ENCODE peak calls at places on chromosome 12, in nine cellular contexts. R is mammary epithelial cell, F is BJ, B is psoas muscle, P is heart right ventricle, T is GM23338, A is mucosa of descending colon, E is left ventricle myocardium inferior, M is spleen. I is an unnamed sample. For H3K36me3, the result is how much of the 10 kb centered on the place peaks cover.

GRCh38 chr12:99381992-99382391 is 265.6 kb upstream of the GARIN6 start:
- DNase-seq in R (peak), F (no peak), B (no peak), P (no peak), T (no peak), A (no peak), E (no peak), M (no peak), I (no peak)

GRCh38 chr12:14307004-14307403 is 58.5 kb upstream of the ATF7IP start:
- DNase-seq in R (no peak), F (no peak), B (no peak), P (no peak), T (no peak), A (no peak), E (no peak), M (no peak), I (no peak)

GRCh38 chr12:84756961-84757360 is 155.6 kb downstream of the SLC6A15 start:
- DNase-seq in R (peak), F (peak), B (no peak), P (no peak), T (no peak), A (no peak), E (no peak), M (no peak), I (no peak)

GRCh38 chr12:120339256-120339655 is 11.7 kb upstream of the PLA2G1B start:
- DNase-seq in R (no peak), F (no peak), B (no peak), P (no peak), T (no peak), A (no peak), E (no peak), M (no peak), I (no peak)

GRCh38 chr12:50637870-50638481 is 125.9 kb upstream of the ATF1 start:
- DNase-seq in R (peak), F (no peak), B (no peak), P (no peak), T (peak), A (no peak), E (no peak), M (no peak), I (peak)

GRCh38 chr12:7130791-7131501 is 775 bp downstream of the CLSTN3 start:
- DNase-seq in R (no peak), F (no peak), B (peak), P (no peak), T (peak), A (peak), E (peak), M (peak), I (peak)

GRCh38 chr12:53756300-53757094 is 4.7 kb upstream of the CISTR start:
- DNase-seq in R (no peak), F (no peak), B (no peak), P (no peak), T (peak), A (no peak), E (no peak), M (no peak), I (no peak)

GRCh38 chr12:125129592-125130255 is 64.5 kb downstream of the AACS start:
- DNase-seq in R (no peak), F (no peak), B (no peak), P (peak), T (no peak), A (no peak), E (no peak), M (no peak), I (no peak)

GRCh38 chr12:82627799-82628198 is 58.9 kb upstream of the TMTC2 start:
- DNase-seq in R (peak), F (no peak), B (no peak), P (no peak), T (peak), A (no peak), E (no peak), M (no peak), I (peak)

GRCh38 chr12:133129368-133130037 is 571 bp downstream of the ZNF891 start:
- DNase-seq in R (no peak), F (no peak), B (no peak), P (no peak), T (peak), A (peak), E (no peak), M (peak), I (no peak)

GRCh38 chr12:79347852-79348251 is 342.9 kb downstream of the PAWR start:
- DNase-seq in R (no peak), F (no peak), B (no peak), P (no peak), T (no peak), A (no peak), E (no peak), M (no peak), I (no peak)

GRCh38 chr12:118964988-118965387 is 16.4 kb upstream of the SRRM4 start:
- DNase-seq in R (no peak), F (no peak), B (no peak), P (no peak), T (no peak), A (no peak), E (no peak), M (no peak), I (no peak)

GRCh38 chr12:113403435-113404415 is at the start of gene SDS:
- DNase-seq in R (no peak), F (no peak), B (no peak), P (peak), T (no peak), A (peak), E (peak), M (no peak), I (peak)

GRCh38 chr12:127811988-127812387 is 455.0 kb upstream of the TMEM132C start:
- DNase-seq in R (no peak), F (peak), B (no peak), P (peak), T (peak), A (no peak), E (peak), M (no peak), I (peak)

GRCh38 chr12:122137681-122138080 is 36.3 kb downstream of the IL31 start:
- DNase-seq in R (peak), F (no peak), B (no peak), P (no peak), T (peak), A (peak), E (no peak), M (no peak), I (peak)

GRCh38 chr12:110002691-110003515 is 3.7 kb downstream of the ANKRD13A start:
- DNase-seq in R (peak), F (no peak), B (no peak), P (no peak), T (no peak), A (no peak), E (no peak), M (no peak), I (no peak)

GRCh38 chr12:113422030-113422900 is at the start of gene SDSL:
- DNase-seq in R (peak), F (peak), B (peak), P (peak), T (peak), A (peak), E (peak), M (peak), I (peak)

GRCh38 chr12:25436206-25436912 is 116.7 kb downstream of the LMNTD1 start:
- DNase-seq in R (peak), F (no peak), B (no peak), P (peak), T (peak), A (no peak), E (no peak), M (no peak), I (peak)

GRCh38 chr12:11650697-11651281 is 1.3 kb downstream of the ETV6 start:
- DNase-seq in R (peak), F (no peak), B (no peak), P (no peak), T (no peak), A (no peak), E (no peak), M (no peak), I (no peak)

GRCh38 chr12:89671469-89671868 is 37.2 kb downstream of the ATP2B1 start:
- DNase-seq in R (peak), F (peak), B (no peak), P (no peak), T (peak), A (no peak), E (no peak), M (no peak), I (no peak)

GRCh38 chr12:109126781-109127180 is 10.4 kb downstream of the ACACB start:
- DNase-seq in R (no peak), F (no peak), B (no peak), P (no peak), T (no peak), A (no peak), E (no peak), M (no peak), I (no peak)

GRCh38 chr12:105601158-105601557 is 270.7 kb downstream of the C12orf75 start:
- DNase-seq in R (no peak), F (peak), B (no peak), P (no peak), T (no peak), A (no peak), E (no peak), M (no peak), I (no peak)

GRCh38 chr12:69097619-69098368 is 141.6 kb upstream of the CPSF6 start:
- DNase-seq in R (peak), F (no peak), B (no peak), P (no peak), T (no peak), A (no peak), E (no peak), M (no peak), I (no peak)

GRCh38 chr12:42447371-42447786 is 121.4 kb downstream of the PPHLN1 start:
- DNase-seq in R (no peak), F (no peak), B (no peak), P (no peak), T (no peak), A (no peak), E (no peak), M (no peak), I (no peak)

GRCh38 chr12:94202245-94203180 is 54.1 kb downstream of the PLXNC1 start:
- DNase-seq in R (peak), F (no peak), B (no peak), P (no peak), T (no peak), A (no peak), E (no peak), M (no peak), I (no peak)

GRCh38 chr12:132525833-132526455 is 36.0 kb downstream of the FBRSL1 start:
- DNase-seq in R (no peak), F (no peak), B (no peak), P (no peak), T (peak), A (no peak), E (no peak), M (no peak), I (peak)

GRCh38 chr12:2138871-2139308 is 86.1 kb downstream of the CACNA1C start:
- DNase-seq in R (no peak), F (no peak), B (no peak), P (no peak), T (no peak), A (peak), E (no peak), M (no peak), I (no peak)

GRCh38 chr12:84455598-84455997 is 457.0 kb downstream of the SLC6A15 start:
- DNase-seq in R (no peak), F (peak), B (no peak), P (no peak), T (no peak), A (no peak), E (no peak), M (no peak), I (no peak)

GRCh38 chr12:24560192-24560591 is 388.7 kb downstream of the BCAT1 start:
- DNase-seq in R (no peak), F (no peak), B (no peak), P (no peak), T (no peak), A (no peak), E (no peak), M (no peak), I (no peak)

GRCh38 chr12:48775991-48776649 is 12.8 kb downstream of the ADCY6 start:
- DNase-seq in R (no peak), F (no peak), B (no peak), P (no peak), T (no peak), A (no peak), E (no peak), M (no peak), I (no peak)

GRCh38 chr12:48770756-48771155 is 18.1 kb downstream of the ADCY6 start:
- DNase-seq in R (no peak), F (no peak), B (no peak), P (no peak), T (no peak), A (peak), E (no peak), M (peak), I (no peak)

GRCh38 chr12:48775299-48775698 is 13.6 kb downstream of the ADCY6 start:
- DNase-seq in R (no peak), F (no peak), B (no peak), P (no peak), T (no peak), A (no peak), E (no peak), M (no peak), I (no peak)

GRCh38 chr12:48771588-48772112 is 17.2 kb downstream of the ADCY6 start:
- DNase-seq in R (no peak), F (no peak), B (no peak), P (no peak), T (no peak), A (peak), E (no peak), M (peak), I (no peak)

GRCh38 chr12:48773686-48774085 is 15.2 kb downstream of the ADCY6 start:
- DNase-seq in R (no peak), F (no peak), B (no peak), P (no peak), T (no peak), A (no peak), E (no peak), M (no peak), I (peak)
- H3K36me3 ChIP-seq in R (under half), F (half or more), B (under half), P (under half), T (under half), A (under half), E (half or more), M (under half), I (under half)

GRCh38 chr12:65602191-65602578 is 222.1 kb upstream of the HMGA2 start:
- DNase-seq in R (no peak), F (no peak), B (no peak), P (no peak), T (no peak), A (no peak), E (no peak), M (no peak), I (no peak)
- H3K36me3 ChIP-seq in R (under half), F (under half), B (under half), P (under half), T (under half), A (under half), E (under half), M (under half), I (under half)

GRCh38 chr12:76049575-76050251 is 18.1 kb upstream of the PHLDA1 start:
- DNase-seq in R (no peak), F (no peak), B (no peak), P (no peak), T (no peak), A (no peak), E (no peak), M (no peak), I (no peak)

GRCh38 chr12:76047742-76048141 is 16.2 kb upstream of the PHLDA1 start:
- DNase-seq in R (no peak), F (no peak), B (no peak), P (no peak), T (no peak), A (no peak), E (no peak), M (no peak), I (no peak)

GRCh38 chr12:76043377-76043776 is 11.8 kb upstream of the PHLDA1 start:
- DNase-seq in R (no peak), F (no peak), B (no peak), P (no peak), T (no peak), A (no peak), E (no peak), M (no peak), I (no peak)

GRCh38 chr12:76042147-76042546 is 10.6 kb upstream of the PHLDA1 start:
- DNase-seq in R (no peak), F (no peak), B (no peak), P (no peak), T (no peak), A (no peak), E (no peak), M (no peak), I (no peak)

GRCh38 chr12:76047060-76047459 is 15.5 kb upstream of the PHLDA1 start:
- DNase-seq in R (no peak), F (no peak), B (no peak), P (no peak), T (no peak), A (no peak), E (no peak), M (no peak), I (no peak)
- H3K36me3 ChIP-seq in R (under half), F (under half), B (under half), P (under half), T (half or more), A (under half), E (half or more), M (under half), I (under half)

DNA sequence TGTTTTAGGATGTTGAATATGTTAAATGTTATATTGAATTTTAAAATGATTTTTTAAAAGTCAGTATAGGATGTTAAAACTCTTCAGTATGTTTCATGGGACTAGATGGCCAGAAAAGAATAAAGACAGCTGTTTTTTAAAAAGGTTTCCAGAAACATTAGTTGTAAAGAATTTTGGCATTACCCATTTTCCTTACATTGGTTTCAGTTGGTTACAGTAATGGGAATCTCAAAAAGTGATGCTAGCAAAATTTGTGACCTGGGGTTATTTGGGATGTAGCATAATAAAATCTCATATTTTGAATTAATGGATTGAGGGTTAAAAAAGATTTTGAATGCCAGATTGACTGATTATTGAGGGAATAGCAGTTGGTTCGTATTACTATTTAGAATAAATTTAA is 25.3 kb downstream of the EID3 start:
- DNase-seq in R (no peak), F (no peak), B (no peak), P (no peak), T (no peak), A (no peak), E (no peak), M (no peak), I (no peak)
- H3K36me3 ChIP-seq in R (half or more), F (under half), B (under half), P (under half), T (under half), A (under half), E (half or more), M (under half), I (under half)

GRCh38 chr12:32106517-32107366 is at the start of gene BICD1:
- DNase-seq in R (peak), F (peak), B (peak), P (peak), T (peak), A (peak), E (peak), M (peak), I (peak)
- H3K36me3 ChIP-seq in R (under half), F (under half), B (under half), P (under half), T (under half), A (under half), E (under half), M (under half), I (under half)

GRCh38 chr12:57527184-57527583 is 4.6 kb downstream of the MBD6 start:
- DNase-seq in R (no peak), F (no peak), B (no peak), P (no peak), T (no peak), A (no peak), E (no peak), M (no peak), I (no peak)
- H3K36me3 ChIP-seq in R (under half), F (under half), B (under half), P (under half), T (under half), A (under half), E (half or more), M (under half), I (under half)

GRCh38 chr12:56684745-56685369 is 3.2 kb downstream of the PTGES3 start:
- DNase-seq in R (no peak), F (no peak), B (no peak), P (no peak), T (no peak), A (no peak), E (no peak), M (peak), I (no peak)
- H3K36me3 ChIP-seq in R (under half), F (under half), B (under half), P (under half), T (under half), A (under half), E (under half), M (under half), I (under half)

DNA sequence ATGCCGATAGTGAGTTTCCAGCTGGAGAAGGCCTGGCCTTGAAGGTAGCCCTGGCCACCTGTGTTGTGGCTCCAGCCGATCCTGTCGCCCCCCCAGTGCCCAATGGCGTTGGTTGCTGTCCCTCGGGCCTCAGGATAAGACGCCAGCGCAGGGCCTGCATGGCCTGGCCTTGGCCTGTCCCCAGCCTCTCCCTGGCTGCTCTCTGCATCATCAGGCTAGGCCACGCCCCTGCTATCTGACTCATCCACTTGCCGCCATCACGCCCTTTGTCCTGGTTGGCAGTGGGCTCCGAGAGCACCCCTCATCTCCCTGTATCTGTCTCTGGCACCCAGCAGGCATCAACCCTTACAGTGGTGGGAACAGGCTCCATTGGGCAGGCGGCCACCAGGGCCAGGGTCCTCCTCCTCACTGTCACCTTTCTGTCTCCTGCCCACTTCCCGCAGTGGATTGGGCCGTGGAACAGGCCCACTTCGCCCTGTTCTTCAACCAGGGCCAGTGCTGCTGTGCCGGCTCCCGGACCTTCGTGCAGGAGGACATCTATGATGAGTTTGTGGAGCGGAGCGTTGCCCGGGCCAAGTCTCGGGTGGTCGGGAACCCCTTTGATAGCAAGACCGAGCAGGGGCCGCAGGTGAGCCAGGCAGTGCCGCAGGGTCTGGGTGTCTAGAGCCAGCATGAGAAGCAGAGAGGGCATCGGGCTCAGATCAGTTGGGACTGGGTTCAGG is 25.6 kb downstream of the ALDH2 start:
- DNase-seq in R (no peak), F (no peak), B (peak), P (peak), T (no peak), A (peak), E (peak), M (no peak), I (no peak)
- H3K36me3 ChIP-seq in R (under half), F (under half), B (under half), P (under half), T (under half), A (under half), E (half or more), M (under half), I (under half)

GRCh38 chr12:112063264-112063663 is 45.3 kb downstream of the NAA25 start:
- DNase-seq in R (no peak), F (no peak), B (no peak), P (no peak), T (no peak), A (no peak), E (no peak), M (no peak), I (no peak)

GRCh38 chr12:112066566-112066965 is 42.0 kb downstream of the NAA25 start:
- DNase-seq in R (no peak), F (no peak), B (no peak), P (no peak), T (no peak), A (no peak), E (no peak), M (no peak), I (no peak)

DNA sequence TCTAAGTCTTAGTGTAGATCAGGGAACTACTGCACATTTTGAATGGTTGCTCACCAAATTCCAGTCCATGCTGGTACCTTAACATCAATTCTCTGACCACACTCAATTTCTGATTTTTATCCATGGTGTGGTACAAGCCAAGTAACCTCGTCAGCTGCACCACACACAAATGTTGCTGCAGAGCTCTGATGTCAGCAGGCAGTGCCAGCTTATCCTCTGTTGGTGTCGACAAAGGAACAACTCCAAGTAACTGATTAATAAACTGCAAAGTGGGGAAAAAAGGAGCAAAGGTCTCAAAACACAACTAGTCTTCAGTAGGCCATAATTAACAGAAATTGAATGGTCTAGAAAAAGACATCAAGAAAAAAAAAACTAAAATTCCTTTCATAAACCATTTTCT is 47.5 kb downstream of the NAA25 start:
- DNase-seq in R (no peak), F (no peak), B (no peak), P (no peak), T (no peak), A (no peak), E (no peak), M (no peak), I (no peak)
- H3K36me3 ChIP-seq in R (under half), F (under half), B (under half), P (under half), T (half or more), A (under half), E (half or more), M (under half), I (under half)

I was measured in H7.